ENCODE peak calls at places on chromosome 18, in six cellular contexts. Q, S, E, F, C and N are unnamed samples.

GRCh38 chr18:1039421-1039820 is 134.8 kb downstream of the ADCYAP1 start:
- ATAC-seq in Q (no peak), S (no peak), C (no peak), F (no peak), E (no peak), N (no peak)

GRCh38 chr18:27413495-27414401 is 228.6 kb upstream of the CHST9 start:
- ATAC-seq in F (no peak), Q (no peak), C (no peak), E (no peak), S (no peak), N (peak)

GRCh38 chr18:45449761-45450227 is 165.5 kb upstream of the SLC14A2 start:
- ATAC-seq in F (no peak), C (no peak), Q (no peak), S (peak), E (no peak), N (peak)

GRCh38 chr18:79915161-79916127 is 36.0 kb downstream of the SLC66A2 start:
- ATAC-seq in E (peak), C (no peak), F (no peak), S (no peak), Q (no peak), N (no peak)

GRCh38 chr18:45106331-45106774 is 425.7 kb downstream of the SETBP1 start:
- ATAC-seq in F (peak), E (no peak), Q (no peak), C (no peak), S (peak), N (peak)

GRCh38 chr18:47979611-47980200 is 49.2 kb upstream of the SMAD2 start:
- ATAC-seq in Q (no peak), E (no peak), S (peak), C (no peak), F (no peak), N (no peak)

GRCh38 chr18:25298853-25299274 is 53.1 kb downstream of the ZNF521 start:
- ATAC-seq in E (no peak), C (no peak), Q (peak), S (peak), F (no peak), N (peak)

GRCh38 chr18:64639536-64639935 is 490.6 kb upstream of the LINC00305 start:
- ATAC-seq in S (no peak), Q (no peak), F (no peak), E (no peak), C (no peak), N (no peak)

GRCh38 chr18:62287753-62288668 is 37.1 kb upstream of the TNFRSF11A start:
- ATAC-seq in C (peak), Q (no peak), F (peak), S (no peak), E (no peak), N (no peak)

GRCh38 chr18:9082763-9083510 is 19.6 kb upstream of the NDUFV2 start:
- ATAC-seq in E (no peak), Q (peak), S (peak), F (peak), C (no peak), N (no peak)

GRCh38 chr18:78151948-78152725 is 827.5 kb upstream of the SALL3 start:
- ATAC-seq in E (no peak), F (no peak), S (peak), Q (no peak), C (no peak), N (no peak)

GRCh38 chr18:55906533-55906932 is 318.5 kb upstream of the TCF4 start:
- ATAC-seq in C (no peak), Q (no peak), E (no peak), F (no peak), S (no peak), N (no peak)

GRCh38 chr18:45197526-45197970 is 417.7 kb upstream of the SLC14A2 start:
- ATAC-seq in F (peak), E (no peak), S (no peak), Q (no peak), C (no peak), N (no peak)

GRCh38 chr18:54911551-54911950 is 47.7 kb downstream of the CCDC68 start:
- ATAC-seq in C (no peak), F (no peak), S (no peak), E (no peak), Q (no peak), N (no peak)

GRCh38 chr18:64027931-64028695 is 58.2 kb downstream of the SERPINB8 start:
- ATAC-seq in S (no peak), C (no peak), Q (no peak), E (no peak), F (peak), N (no peak)

GRCh38 chr18:70464343-70465114 is 175.7 kb downstream of the SOCS6 start:
- ATAC-seq in E (peak), F (no peak), C (peak), S (no peak), Q (peak), N (no peak)

GRCh38 chr18:13017247-13017875 is 26.2 kb downstream of the CEP192 start:
- ATAC-seq in E (no peak), F (no peak), C (no peak), Q (no peak), S (no peak), N (no peak)

GRCh38 chr18:71371951-71372605 is 1083.2 kb downstream of the SOCS6 start:
- ATAC-seq in C (no peak), E (no peak), Q (no peak), F (no peak), S (no peak), N (no peak)

GRCh38 chr18:40949138-40949949 is 1005.7 kb upstream of the PIK3C3 start:
- ATAC-seq in E (no peak), F (no peak), S (no peak), Q (no peak), C (no peak), N (no peak)

GRCh38 chr18:7596133-7596532 is 29.0 kb downstream of the PTPRM start:
- ATAC-seq in E (no peak), Q (no peak), C (no peak), F (no peak), S (no peak), N (peak)

GRCh38 chr18:23824704-23825103 is 135.5 kb downstream of the LAMA3 start:
- ATAC-seq in C (no peak), F (peak), E (no peak), S (no peak), Q (no peak), N (no peak)
- TF ChIP-seq POLR2A in C (no peak), F (no peak), E (no peak), S (no peak), Q (no peak), N (no peak)

DNA sequence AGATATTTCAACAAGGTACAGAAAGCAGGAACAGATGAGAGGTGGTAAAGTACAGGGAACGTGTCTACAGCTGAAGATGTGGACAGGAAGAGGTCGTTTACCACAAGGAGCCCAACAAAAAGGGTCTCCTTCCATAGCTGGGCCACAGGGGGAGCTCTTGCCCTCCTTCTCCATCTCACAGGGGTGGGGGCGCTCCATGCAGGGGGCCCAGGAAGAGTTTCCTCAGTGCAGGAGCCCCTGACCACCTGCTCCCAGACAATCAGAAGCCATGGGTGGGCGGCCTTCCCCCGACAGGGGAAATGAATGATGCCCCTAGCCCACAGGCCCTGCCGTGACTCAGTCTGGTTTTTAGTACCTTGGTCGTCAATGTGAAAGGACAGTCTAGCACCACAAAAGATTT is 163.6 kb upstream of the ZNF516 start:
- ATAC-seq in Q (peak), F (peak), C (peak), S (no peak), E (peak), N (no peak)
- TF ChIP-seq CTCF in Q (peak), F (peak), C (peak), S (no peak), E (peak), N (no peak)

DNA sequence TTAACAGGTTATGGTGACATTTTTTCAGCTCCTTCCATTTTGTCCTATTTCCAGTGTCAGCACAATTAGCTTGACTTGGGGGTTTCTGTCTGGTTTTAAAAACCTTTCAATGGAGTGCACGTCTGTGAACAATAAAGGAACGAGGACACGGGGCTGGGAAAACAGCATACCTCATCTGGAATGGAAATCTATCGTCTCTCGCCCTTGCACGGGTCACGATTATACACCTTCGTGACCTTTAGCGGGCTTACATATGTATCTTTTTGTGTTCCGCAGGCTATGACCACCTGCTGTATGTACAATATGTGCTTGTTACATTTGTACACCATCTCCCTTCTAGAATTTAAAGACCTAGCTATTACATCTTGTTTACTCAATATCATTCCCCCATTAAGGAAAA is 2.3 kb upstream of the ZNF532 start:
- ATAC-seq in F (no peak), S (no peak), C (no peak), Q (no peak), E (no peak), N (no peak)
- TF ChIP-seq POLR2AphosphoS5 in F (no peak), S (no peak), C (no peak), Q (no peak), E (no peak), N (no peak)

DNA sequence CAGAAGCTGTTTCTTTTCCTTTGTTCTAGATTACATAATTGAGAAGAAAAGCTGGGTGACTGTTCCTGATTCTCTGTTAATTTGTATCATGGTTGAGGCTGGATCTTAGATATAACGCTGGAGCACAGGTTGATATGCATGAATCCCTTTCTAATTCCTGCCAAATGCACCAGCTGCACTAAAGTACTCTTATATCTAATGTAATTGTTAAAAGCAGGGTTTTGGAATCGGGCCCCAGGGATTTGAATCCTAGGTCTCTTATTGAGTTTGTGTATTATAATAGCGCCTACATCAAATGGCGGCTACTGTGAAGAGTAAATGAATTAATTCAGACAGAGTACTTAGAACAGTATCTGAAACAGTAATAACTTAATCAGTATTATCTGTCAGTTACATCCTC is 80.4 kb downstream of the MC4R start:
- ATAC-seq in F (no peak), C (no peak), Q (no peak), E (no peak), S (no peak), N (no peak)
- TF ChIP-seq POLR2A in F (no peak), C (no peak), Q (no peak), E (no peak), S (no peak), N (no peak)

DNA sequence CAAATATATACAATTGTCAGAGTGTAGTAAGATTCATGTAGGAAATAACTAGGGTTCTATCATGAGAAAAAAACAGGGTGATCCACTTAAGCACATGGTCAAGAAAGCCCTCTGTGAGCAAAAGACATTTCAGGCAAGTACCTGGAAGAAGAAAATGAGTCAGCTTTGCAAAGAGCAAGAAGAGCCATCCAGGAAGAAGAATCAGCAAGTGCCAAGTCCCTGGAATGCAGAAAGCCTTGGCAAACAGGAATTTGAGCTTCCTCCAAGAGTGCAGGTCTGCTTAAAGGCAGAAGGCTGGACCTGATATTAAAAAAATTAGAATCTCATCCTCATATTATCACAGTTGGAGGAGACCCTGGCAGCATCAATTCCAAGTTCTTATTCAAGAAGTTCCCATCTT is 188.5 kb upstream of the CELF4 start:
- ATAC-seq in E (no peak), S (no peak), F (no peak), Q (no peak), C (no peak), N (no peak)
- TF ChIP-seq CTCF in E (no peak), S (no peak), F (no peak), Q (no peak), C (no peak), N (no peak)

GRCh38 chr18:43077510-43078290 is 37.8 kb downstream of the RIT2 start:
- ATAC-seq in S (no peak), E (no peak), C (no peak), F (no peak), Q (no peak), N (no peak)

GRCh38 chr18:43080671-43081070 is 34.8 kb downstream of the RIT2 start:
- ATAC-seq in F (no peak), E (no peak), Q (no peak), C (no peak), S (no peak), N (no peak)

GRCh38 chr18:43079422-43079821 is 36.1 kb downstream of the RIT2 start:
- ATAC-seq in F (no peak), C (no peak), S (no peak), E (no peak), Q (no peak), N (no peak)

GRCh38 chr18:43081396-43081795 is 34.1 kb downstream of the RIT2 start:
- ATAC-seq in E (no peak), C (no peak), Q (no peak), F (no peak), S (no peak), N (no peak)

DNA sequence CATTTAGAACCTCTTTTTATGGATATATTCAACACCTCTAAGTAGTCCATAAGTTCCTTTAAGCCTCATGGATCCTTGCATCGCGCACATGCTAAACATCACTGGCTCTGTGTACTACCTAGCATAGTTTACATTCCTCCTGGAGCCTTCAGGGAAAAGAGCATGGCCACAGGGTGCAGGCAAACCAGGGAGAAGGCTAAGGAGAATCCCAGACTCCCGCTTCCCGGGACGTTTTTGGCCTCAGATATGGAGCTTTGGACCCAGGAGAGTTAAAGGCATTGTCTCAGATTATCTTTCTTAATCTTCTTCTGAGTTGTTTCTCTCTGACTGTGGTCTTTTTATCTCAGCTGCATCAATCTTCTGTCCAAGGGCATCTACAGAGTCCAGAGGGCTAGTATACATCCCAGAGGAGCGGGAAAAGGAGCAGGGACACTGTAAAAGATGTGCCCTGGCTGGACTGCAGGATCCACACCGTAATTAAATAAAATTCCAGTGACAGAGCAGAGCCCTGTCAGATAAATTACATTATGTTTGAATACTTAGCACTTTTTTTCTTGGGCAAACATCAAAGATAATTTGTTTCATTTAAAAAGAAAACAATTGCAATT is 36.9 kb downstream of the RIT2 start:
- ATAC-seq in F (no peak), S (no peak), E (no peak), C (no peak), Q (no peak), N (no peak)
- TF ChIP-seq POLR2AphosphoS5 in F (no peak), S (no peak), E (no peak), C (no peak), Q (no peak), N (no peak)

DNA sequence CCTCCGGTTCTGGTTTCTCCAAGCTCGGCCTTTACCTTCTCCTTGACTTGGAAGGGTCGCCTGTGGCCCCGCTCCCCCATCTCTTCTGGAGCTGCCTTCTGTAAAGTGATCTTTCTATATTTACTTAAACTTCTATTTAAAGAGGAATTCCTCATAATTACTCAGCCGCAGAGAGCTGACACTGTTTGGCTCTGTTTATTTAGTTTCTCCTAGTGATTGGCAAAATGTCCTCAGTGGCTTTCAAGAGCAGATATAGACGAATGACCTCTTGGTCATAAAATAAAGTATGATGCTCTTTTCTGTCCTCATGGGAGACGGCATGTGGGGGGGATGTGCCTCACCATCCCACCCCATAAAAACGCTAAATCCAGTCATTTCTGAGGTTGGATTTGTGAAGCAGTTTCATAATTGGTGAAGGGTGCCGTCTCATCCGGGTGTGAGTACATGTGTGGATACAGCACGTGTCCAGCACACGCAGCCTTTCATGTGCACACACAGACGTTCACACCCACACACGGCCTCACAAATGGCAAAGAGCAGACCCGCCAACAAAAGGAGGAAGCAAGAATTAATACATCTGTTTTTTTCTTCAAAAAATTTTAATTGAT is 43.4 kb upstream of the SMAD7 start:
- ATAC-seq in C (no peak), Q (no peak), S (no peak), F (no peak), E (no peak), N (peak)
- TF ChIP-seq POLR2A in C (no peak), Q (no peak), S (no peak), F (no peak), E (no peak), N (no peak)